ENCODE peak calls at places on chromosomes 2 and 18, in five cellular contexts. M is renal cortical epithelial cell, Z is lower leg skin, Q is kidney tubule cell, V is T-helper 22 cell. H is an unnamed sample.

GRCh38 chr2:72139871-72140620 is 7.6 kb downstream of the CYP26B1 start:
- DNase-seq in Z (peak; percentile 86), V (no peak), M (no peak), Q (no peak), H (peak; percentile 2)

GRCh38 chr2:26615336-26616031 is 25.7 kb downstream of the CIB4 start:
- DNase-seq in Z (peak; percentile 49), M (no peak), Q (no peak), V (no peak), H (no peak)

GRCh38 chr2:234770081-234770506 is 181.7 kb upstream of the SH3BP4 start:
- DNase-seq in M (no peak), Z (no peak), Q (no peak), V (no peak), H (no peak)

GRCh38 chr2:108270346-108270745 is 18.3 kb upstream of the SULT1C2 start:
- DNase-seq in M (no peak), Z (no peak), Q (no peak), V (no peak), H (no peak)

GRCh38 chr2:240629968-240630770 is 4.9 kb downstream of the GPR35 start:
- DNase-seq in Q (no peak), Z (peak; percentile 77), V (no peak), M (no peak), H (no peak)

GRCh38 chr2:144596074-144596871 is 76.4 kb upstream of the ZEB2 start:
- DNase-seq in Z (no peak), M (peak; percentile 54), Q (peak; percentile 48), V (no peak), H (no peak)

GRCh38 chr2:237879991-237880560 is 20.7 kb downstream of the RAMP1 start:
- DNase-seq in Z (no peak), M (no peak), V (no peak), Q (no peak), H (no peak)

GRCh38 chr18:53115876-53116585 is 776.0 kb downstream of the DCC start:
- DNase-seq in V (no peak), Q (no peak), M (no peak), Z (no peak), H (no peak)

GRCh38 chr2:18648161-18648560 is 58.8 kb upstream of the NT5C1B start:
- DNase-seq in Z (no peak), Q (no peak), M (no peak), V (no peak), H (no peak)

GRCh38 chr2:151946856-151947523 is 118.8 kb upstream of the ARL5A start:
- DNase-seq in M (peak; percentile 22), Z (peak; percentile 85), V (no peak), Q (peak; percentile 20), H (peak; percentile 27)

GRCh38 chr18:23053756-23054457 is 81.4 kb upstream of the CABLES1 start:
- DNase-seq in Z (no peak), Q (peak; percentile 24), V (no peak), M (peak; percentile 83), H (no peak)

GRCh38 chr2:226172939-226173338 is 626.7 kb downstream of the IRS1 start:
- DNase-seq in Q (no peak), V (no peak), Z (no peak), M (no peak), H (no peak)

GRCh38 chr2:12701786-12702660 is 14.7 kb upstream of the TRIB2 start:
- DNase-seq in Q (peak; percentile 40), Z (no peak), M (peak; percentile 82), V (no peak), H (no peak)

GRCh38 chr18:70288171-70288850 is 534 bp upstream of the SOCS6 start:
- DNase-seq in V (no peak), Q (peak; percentile 44), Z (peak; percentile 87), M (no peak), H (no peak)

GRCh38 chr2:1538663-1539062 is 125.4 kb downstream of the TPO start:
- DNase-seq in M (peak; percentile 12), Z (no peak), Q (peak; percentile 54), V (no peak), H (no peak)

GRCh38 chr18:34594243-34594642 is 115.9 kb upstream of the DTNA start:
- DNase-seq in Z (no peak), V (no peak), M (no peak), Q (no peak), H (no peak)

GRCh38 chr2:227404575-227404974 is 16.8 kb upstream of the SCYGR1 start:
- DNase-seq in Z (peak; percentile 5), Q (no peak), V (no peak), M (no peak), H (no peak)

GRCh38 chr2:5677133-5677532 is 15.1 kb upstream of the SOX11 start:
- DNase-seq in Z (no peak), V (no peak), M (no peak), Q (no peak), H (no peak)

GRCh38 chr2:237064203-237065061 is 21.3 kb upstream of the COPS8 start:
- DNase-seq in Z (no peak), M (no peak), V (no peak), Q (no peak), H (no peak)